ENCODE peak calls at places on chromosome 6, in four cellular contexts. L is HepG2, A is H1, G is GM12878. Y is an unnamed sample. For H3K27me3, the result is how much of the 10 kb centered on the place peaks cover.

GRCh38 chr6:166106076-166106686 is 61.5 kb downstream of the TBXT start:
- DNase-seq in L (peak), A (peak), G (peak), Y (peak)

GRCh38 chr6:125201961-125202729 is 48.6 kb downstream of the TPD52L1 start:
- DNase-seq in L (no peak), A (no peak), G (no peak), Y (no peak)

GRCh38 chr6:135883045-135883444 is 31.5 kb downstream of the PDE7B start:
- DNase-seq in L (no peak), A (no peak), G (no peak), Y (no peak)

GRCh38 chr6:70337379-70338073 is 34.6 kb upstream of the COL9A1 start:
- DNase-seq in L (no peak), A (no peak), G (no peak), Y (no peak)

GRCh38 chr6:108873251-108873650 is 25.0 kb downstream of the ARMC2 start:
- DNase-seq in L (no peak), A (no peak), G (no peak), Y (no peak)

GRCh38 chr6:85764844-85765243 is 122.2 kb upstream of the SYNCRIP start:
- DNase-seq in L (peak), A (no peak), G (no peak), Y (no peak)

GRCh38 chr6:26064619-26065257 is 22.5 kb upstream of the HFE start:
- DNase-seq in L (peak), A (no peak), G (no peak), Y (no peak)

GRCh38 chr6:91482498-91482897 is 895.6 kb upstream of the MAP3K7 start:
- DNase-seq in L (no peak), A (no peak), G (peak), Y (no peak)

GRCh38 chr6:34391023-34391485 is 1.4 kb downstream of the NUDT3 start:
- DNase-seq in L (peak), A (no peak), G (no peak), Y (no peak)

GRCh38 chr6:28081486-28081751 is 1.1 kb downstream of the ZNF165 start:
- DNase-seq in L (no peak), A (no peak), G (peak), Y (no peak)

GRCh38 chr6:105453968-105454367 is 51.1 kb upstream of the PREP start:
- DNase-seq in L (no peak), A (no peak), G (no peak), Y (peak)

GRCh38 chr6:44269921-44270525 is at the start of gene TMEM151B:
- DNase-seq in L (no peak), A (peak), G (no peak), Y (no peak)

GRCh38 chr6:30037182-30037788 is 23.8 kb upstream of the POLR1H start:
- DNase-seq in L (peak), A (no peak), G (no peak), Y (no peak)

GRCh38 chr6:76771076-76771634 is 692.1 kb downstream of the HTR1B start:
- DNase-seq in L (no peak), A (no peak), G (no peak), Y (no peak)

GRCh38 chr6:83878902-83879644 is 19.6 kb downstream of the CYB5R4 start:
- DNase-seq in L (peak), A (no peak), G (no peak), Y (no peak)

GRCh38 chr6:128914051-128914450 is 31.1 kb downstream of the LAMA2 start:
- DNase-seq in L (no peak), A (no peak), G (no peak), Y (no peak)

GRCh38 chr6:104711371-104711770 is 148.3 kb downstream of the HACE1 start:
- DNase-seq in L (peak), A (no peak), G (no peak), Y (no peak)

GRCh38 chr6:116217069-116217468 is 36.8 kb downstream of the TSPYL4 start:
- DNase-seq in L (peak), A (no peak), G (no peak), Y (no peak)

GRCh38 chr6:116773886-116774285 is 8.4 kb upstream of the FAM162B start:
- DNase-seq in L (no peak), A (no peak), G (no peak), Y (no peak)

GRCh38 chr6:166736606-166737005 is 109.6 kb upstream of the RPS6KA2 start:
- DNase-seq in L (no peak), A (peak), G (no peak), Y (no peak)

GRCh38 chr6:14674867-14675648 is 557.5 kb downstream of the CD83 start:
- DNase-seq in L (no peak), A (no peak), G (no peak), Y (no peak)

GRCh38 chr6:108294297-108294786 is 512 bp upstream of the AFG1L start:
- DNase-seq in L (no peak), A (no peak), G (no peak), Y (no peak)

GRCh38 chr6:6474170-6474920 is 114.2 kb upstream of the LY86 start:
- DNase-seq in L (no peak), A (no peak), G (no peak), Y (no peak)

GRCh38 chr6:113634352-113635163 is 222.6 kb upstream of the MARCKS start:
- DNase-seq in L (no peak), A (no peak), G (peak), Y (no peak)

GRCh38 chr6:126539022-126539421 is 199.1 kb downstream of the CENPW start:
- DNase-seq in L (no peak), A (no peak), G (no peak), Y (no peak)

GRCh38 chr6:163263196-163263595 is 151.3 kb upstream of the QKI start:
- DNase-seq in L (no peak), A (no peak), G (no peak), Y (no peak)

GRCh38 chr6:167501831-167502385 is 177.0 kb downstream of the TTLL2 start:
- DNase-seq in L (peak), A (no peak), G (no peak), Y (no peak)

GRCh38 chr6:134935076-134935475 is 14.8 kb downstream of the ALDH8A1 start:
- DNase-seq in L (no peak), A (no peak), G (no peak), Y (no peak)

GRCh38 chr6:45827952-45828530 is 187.6 kb downstream of the CLIC5 start:
- DNase-seq in L (no peak), A (no peak), G (no peak), Y (no peak)

GRCh38 chr6:27865952-27866369 is 46.2 kb downstream of the OR2B2 start:
- DNase-seq in L (no peak), A (peak), G (no peak), Y (peak)

GRCh38 chr6:27505209-27506027 is 32.5 kb upstream of the ZNF184 start:
- DNase-seq in L (peak), A (peak), G (peak), Y (peak)

DNA sequence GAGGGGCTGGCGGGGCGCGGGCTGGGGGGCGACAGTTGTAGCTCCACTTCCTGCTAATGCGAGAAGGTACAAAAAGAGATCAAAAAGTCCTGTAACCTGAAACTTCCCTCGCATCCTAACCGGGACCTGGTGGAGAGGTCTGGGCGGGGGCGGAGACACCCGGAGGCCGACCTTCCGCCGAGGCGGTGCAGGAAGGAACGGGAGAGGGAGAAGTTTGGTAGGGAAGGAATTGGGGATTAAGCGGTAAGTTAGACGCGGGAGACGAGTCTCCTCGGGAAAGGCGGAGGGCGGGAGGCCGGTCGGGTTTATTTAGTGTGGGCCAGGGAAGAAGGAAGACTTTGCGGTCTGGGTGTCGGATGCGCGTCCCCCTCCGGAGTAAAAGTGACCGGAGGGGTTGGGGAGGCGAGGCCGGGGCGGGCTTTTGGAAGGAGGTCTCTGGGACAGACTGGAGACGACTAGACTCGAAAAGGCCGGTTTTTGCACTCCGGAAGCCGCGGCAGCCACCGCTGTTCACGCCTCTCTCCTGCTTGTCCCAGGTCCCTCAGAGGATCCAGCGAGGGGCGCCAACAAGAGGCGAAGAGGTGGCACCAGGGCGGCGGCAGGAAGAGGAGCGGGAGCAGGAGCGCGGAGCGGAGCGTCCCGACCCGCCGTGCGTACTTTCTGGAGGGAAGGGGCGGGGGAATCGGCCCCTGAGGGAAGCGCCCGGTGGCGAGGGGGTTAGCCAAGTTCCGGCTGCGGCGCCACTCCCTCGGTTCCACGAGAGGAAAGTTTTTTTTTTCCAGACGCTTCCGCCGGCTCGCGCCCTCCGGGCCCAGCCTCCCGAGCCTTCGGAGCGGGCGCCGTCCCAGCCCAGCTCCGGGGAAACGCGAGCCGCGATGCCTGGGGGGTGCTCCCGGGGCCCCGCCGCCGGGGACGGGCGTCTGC is 732 bp downstream of the TPBG start:
- DNase-seq in L (no peak), A (peak), G (no peak), Y (no peak)
- TF ChIP-seq SUZ12 in L (no peak), A (no peak), G (no peak), Y (no peak)

DNA sequence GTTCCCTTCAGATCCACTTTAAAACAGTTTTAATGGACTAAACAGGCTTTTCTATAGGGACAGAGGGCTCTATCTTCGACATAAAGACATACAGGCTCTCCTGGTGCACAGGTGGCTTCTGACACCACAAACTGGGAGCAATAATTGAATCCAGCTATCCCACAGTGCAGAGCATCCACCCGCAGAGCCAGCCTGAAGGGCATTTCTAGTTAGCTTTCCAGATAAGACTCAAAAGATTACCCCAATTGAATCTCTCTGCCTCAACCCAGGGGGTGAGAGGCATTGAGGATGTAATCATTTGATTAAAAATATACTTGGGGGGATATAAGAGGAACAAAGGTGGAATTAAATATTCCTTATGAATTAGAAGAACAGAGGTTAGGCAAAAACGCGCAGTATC is 64.8 kb upstream of the BEND3 start:
- DNase-seq in L (no peak), A (no peak), G (no peak), Y (no peak)
- H3K27me3 ChIP-seq in L (under half), A (under half), G (under half), Y (under half)

GRCh38 chr6:119345114-119345513 is 4.4 kb downstream of the MAN1A1 start:
- DNase-seq in L (no peak), A (no peak), G (no peak), Y (no peak)
- H3K9ac ChIP-seq in L (peak), A (no peak), G (no peak), Y (no peak)

GRCh38 chr6:40623178-40623577 is 36.0 kb upstream of the LRFN2 start:
- DNase-seq in L (no peak), A (no peak), G (no peak), Y (no peak)
- TF ChIP-seq SUZ12 in L (no peak), A (no peak), G (no peak), Y (no peak)

GRCh38 chr6:149425754-149426153 is 25.7 kb downstream of the SUMO4 start:
- DNase-seq in L (no peak), A (peak), G (no peak), Y (no peak)
- H3K27me3 ChIP-seq in L (under half), A (under half), G (under half), Y (under half)

DNA sequence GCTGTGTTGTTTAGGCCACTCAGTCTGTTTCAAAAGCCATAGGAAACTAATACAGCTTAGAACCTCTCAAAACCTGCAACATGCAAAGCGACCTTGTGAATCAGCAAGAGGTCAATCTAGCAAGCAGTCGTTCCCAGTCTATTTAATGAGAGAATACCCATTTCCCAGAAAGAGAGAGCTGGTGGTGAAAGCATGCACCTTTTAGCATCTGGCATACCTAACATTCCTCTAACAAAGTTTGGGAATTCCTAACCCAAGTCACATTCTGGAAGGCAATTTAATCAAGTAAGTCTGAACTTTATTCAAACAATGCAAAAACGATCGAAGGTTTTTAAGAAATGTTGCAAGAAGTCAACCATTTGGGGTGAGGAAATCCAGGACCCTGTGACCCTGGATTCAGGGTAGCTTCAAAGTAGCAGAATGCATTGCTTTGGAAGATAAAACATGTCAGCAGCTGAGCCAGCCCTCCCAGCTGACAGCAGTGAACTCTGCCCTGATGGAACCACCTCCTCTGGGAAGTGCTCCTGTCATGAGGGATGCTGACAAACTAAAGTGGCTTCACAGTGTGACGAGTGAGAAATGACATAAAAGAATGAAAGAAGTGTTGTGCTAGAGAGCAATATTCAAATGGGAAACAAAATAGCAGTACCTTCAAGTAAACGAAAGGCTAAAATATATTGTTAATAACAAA is 104.8 kb downstream of the GMDS start:
- DNase-seq in L (peak), A (no peak), G (no peak), Y (no peak)
- H3K9ac ChIP-seq in L (no peak), A (no peak), G (no peak), Y (no peak)

GRCh38 chr6:62035952-62036351 is 250.1 kb downstream of the KHDRBS2 start:
- DNase-seq in L (peak), A (no peak), G (no peak), Y (no peak)

GRCh38 chr6:62042444-62042843 is 243.6 kb downstream of the KHDRBS2 start:
- DNase-seq in L (no peak), A (no peak), G (no peak), Y (no peak)

GRCh38 chr6:62043079-62043478 is 242.9 kb downstream of the KHDRBS2 start:
- DNase-seq in L (no peak), A (no peak), G (no peak), Y (no peak)

GRCh38 chr6:62045502-62045901 is 240.5 kb downstream of the KHDRBS2 start:
- DNase-seq in L (no peak), A (no peak), G (no peak), Y (no peak)

GRCh38 chr6:62039602-62040001 is 246.4 kb downstream of the KHDRBS2 start:
- DNase-seq in L (no peak), A (no peak), G (no peak), Y (no peak)
- TF ChIP-seq SUZ12 in L (no peak), A (no peak), G (no peak), Y (no peak)